ENCODE peak calls at places on chromosomes 2 and 18, in seven cellular contexts. U is mucosa of gallbladder, E is DMS53, C is glomerular endothelial cell, K is HuH-7.5, M is Peyer's patch, Q is AG08395. S is an unnamed sample.
A peak's percentile ranks its signal among the peaks of the same experiment; 100 is the strongest.

GRCh38 chr2:152466925-152467676 is 132.1 kb downstream of the FMNL2 start:
- DNase-seq in M (peak; percentile 52), E (no peak), C (no peak), K (no peak), Q (no peak), U (no peak), S (peak; percentile 18)

GRCh38 chr18:23106575-23106974 is 28.7 kb upstream of the CABLES1 start:
- DNase-seq in E (peak; percentile 29), C (no peak), U (peak; percentile 40), M (peak; percentile 82), K (peak; percentile 39), Q (peak; percentile 87), S (peak; percentile 86)

GRCh38 chr2:230599854-230600253 is 112.8 kb upstream of the CAB39 start:
- DNase-seq in M (no peak), C (no peak), Q (no peak), U (no peak), E (no peak), K (no peak), S (no peak)

GRCh38 chr2:170715062-170715931 is at the start of gene SP5:
- DNase-seq in C (peak; percentile 9), K (peak; percentile 96), Q (peak; percentile 34), E (peak; percentile 96), U (peak; percentile 43), M (peak; percentile 60), S (peak; percentile 34)

GRCh38 chr2:231600619-231601355 is 8.1 kb downstream of the TEX44 start:
- DNase-seq in K (no peak), U (no peak), C (no peak), M (no peak), Q (no peak), E (peak; percentile 10), S (no peak)

GRCh38 chr2:144357623-144358400 is 162.1 kb downstream of the ZEB2 start:
- DNase-seq in C (peak; percentile 92), M (no peak), U (peak; percentile 11), E (peak; percentile 27), Q (peak; percentile 90), K (no peak), S (peak; percentile 73)

GRCh38 chr2:54767921-54768320 is 44.5 kb downstream of the EML6 start:
- DNase-seq in U (no peak), K (no peak), Q (peak; percentile 22), C (peak; percentile 62), M (no peak), E (peak; percentile 54), S (no peak)

GRCh38 chr2:56184500-56184996 is 758 bp downstream of the CCDC85A start:
- DNase-seq in E (peak; percentile 80), Q (no peak), M (no peak), K (no peak), C (no peak), U (no peak), S (peak; percentile 16)

GRCh38 chr2:240469239-240469636 is 33.8 kb downstream of the GPC1 start:
- DNase-seq in C (no peak), Q (no peak), E (no peak), U (no peak), M (no peak), K (no peak), S (no peak)

GRCh38 chr2:164523026-164523425 is 98.3 kb downstream of the GRB14 start:
- DNase-seq in M (no peak), C (no peak), E (no peak), Q (peak; percentile 68), K (no peak), U (no peak), S (no peak)

GRCh38 chr18:48036641-48037421 is 106.4 kb upstream of the SMAD2 start:
- DNase-seq in K (no peak), M (peak; percentile 24), U (no peak), Q (no peak), C (no peak), E (peak; percentile 80), S (no peak)

GRCh38 chr18:28123401-28124030 is 53.4 kb downstream of the CDH2 start:
- DNase-seq in E (no peak), K (no peak), Q (no peak), U (no peak), C (no peak), M (no peak), S (no peak)

GRCh38 chr2:54624611-54625071 is 98.8 kb upstream of the EML6 start:
- DNase-seq in C (no peak), K (no peak), E (no peak), M (no peak), U (no peak), Q (no peak), S (no peak)

GRCh38 chr18:52694804-52695203 is 354.8 kb downstream of the DCC start:
- DNase-seq in U (no peak), Q (peak; percentile 29), K (no peak), E (peak; percentile 73), M (no peak), C (no peak), S (no peak)

GRCh38 chr2:206296128-206296527 is 21.7 kb downstream of the ZDBF2 start:
- DNase-seq in Q (no peak), E (no peak), K (no peak), C (peak; percentile 57), M (no peak), U (no peak), S (peak; percentile 62)

GRCh38 chr2:157223624-157224205 is 33.8 kb upstream of the GALNT5 start:
- DNase-seq in E (no peak), K (no peak), M (no peak), U (no peak), Q (no peak), C (no peak), S (no peak)

GRCh38 chr18:961644-962355 is 57.1 kb downstream of the ADCYAP1 start:
- DNase-seq in E (peak; percentile 79), K (peak; percentile 33), M (peak; percentile 62), Q (peak; percentile 41), C (peak; percentile 18), U (no peak), S (peak; percentile 12)

GRCh38 chr2:188765522-188765921 is 208.7 kb upstream of the COL3A1 start:
- DNase-seq in Q (no peak), K (no peak), M (no peak), C (no peak), U (no peak), E (peak; percentile 57), S (peak; percentile 5)

GRCh38 chr18:61992285-61992684 is 99.5 kb upstream of the RNF152 start:
- DNase-seq in U (no peak), C (peak; percentile 87), M (no peak), K (no peak), E (peak; percentile 31), Q (peak; percentile 69), S (peak; percentile 7)

GRCh38 chr18:74513883-74514205 is 17.7 kb downstream of the CNDP2 start:
- DNase-seq in C (no peak), Q (no peak), K (no peak), U (no peak), E (no peak), M (no peak), S (no peak)

GRCh38 chr2:120733238-120733942 is 2.3 kb upstream of the GLI2 start:
- DNase-seq in K (no peak), Q (no peak), C (no peak), E (no peak), U (no peak), M (peak; percentile 27), S (no peak)

GRCh38 chr2:158394453-158394852 is 62.1 kb downstream of the CCDC148 start:
- DNase-seq in C (no peak), K (no peak), M (no peak), Q (peak; percentile 27), U (no peak), E (peak; percentile 3), S (no peak)

GRCh38 chr2:240840435-240841060 is 20.5 kb upstream of the KIF1A start:
- DNase-seq in Q (peak; percentile 91), K (peak; percentile 92), M (no peak), E (peak; percentile 85), U (peak; percentile 59), C (peak; percentile 25), S (peak; percentile 45)

GRCh38 chr2:102436284-102436683 is 13.3 kb downstream of the IL18RAP start:
- DNase-seq in Q (no peak), M (no peak), C (no peak), U (no peak), E (no peak), K (no peak), S (no peak)

GRCh38 chr2:13046557-13047165 is 329.9 kb downstream of the TRIB2 start:
- DNase-seq in E (peak; percentile 32), M (no peak), U (no peak), K (no peak), C (peak; percentile 18), Q (peak; percentile 6), S (no peak)

GRCh38 chr2:111897924-111898702 is at the start of gene MERTK:
- DNase-seq in K (peak; percentile 83), U (peak; percentile 79), Q (peak; percentile 65), C (no peak), M (peak; percentile 85), E (peak; percentile 95), S (peak; percentile 77)

GRCh38 chr2:189402932-189403331 is 38.3 kb upstream of the WDR75 start:
- DNase-seq in Q (no peak), K (no peak), E (no peak), M (no peak), C (no peak), U (no peak), S (no peak)

GRCh38 chr2:106866636-106867035 is 19.3 kb downstream of the ST6GAL2 start:
- DNase-seq in M (no peak), Q (no peak), E (no peak), U (no peak), K (no peak), C (no peak), S (no peak)

GRCh38 chr2:10124538-10125045 is 2.1 kb downstream of the RRM2 start:
- DNase-seq in K (no peak), U (peak; percentile 71), E (peak; percentile 82), Q (peak; percentile 41), M (peak; percentile 65), C (peak; percentile 58), S (no peak)

GRCh38 chr18:79245517-79246001 is 150.2 kb upstream of the NFATC1 start:
- DNase-seq in U (no peak), K (no peak), Q (no peak), M (no peak), C (no peak), E (no peak), S (peak; percentile 94)

GRCh38 chr18:54812885-54813284 is 15.4 kb upstream of the RAB27B start:
- DNase-seq in M (no peak), K (no peak), Q (no peak), E (no peak), U (no peak), C (no peak), S (no peak)